ENCODE peak calls at places on chromosomes 6 and 20, in nine cellular contexts. One of them, this sample, is unnamed.

GRCh38 chr20:47854687-47855212 is 69.5 kb upstream of the SULF2 start:
- DNase-seq in transverse colon: peak; percentile 25
- DNase-seq in A549: peak; percentile 65
- DNase-seq in sigmoid colon: no peak
- DNase-seq in H1: peak; percentile 41
- DNase-seq in SK-N-SH: peak; percentile 58
- DNase-seq in stomach: no peak
- DNase-seq in ovary: no peak
- DNase-seq in GM12878: no peak
- DNase-seq in this sample: no peak

GRCh38 chr6:6332873-6333272 is 12.4 kb upstream of the F13A1 start:
- DNase-seq in transverse colon: no peak
- DNase-seq in A549: no peak
- DNase-seq in sigmoid colon: no peak
- DNase-seq in H1: no peak
- DNase-seq in SK-N-SH: no peak
- DNase-seq in stomach: no peak
- DNase-seq in ovary: no peak
- DNase-seq in GM12878: peak; percentile 76
- DNase-seq in this sample: no peak

GRCh38 chr6:108920751-108921150 is 72.5 kb downstream of the ARMC2 start:
- DNase-seq in transverse colon: no peak
- DNase-seq in A549: no peak
- DNase-seq in sigmoid colon: no peak
- DNase-seq in H1: peak; percentile 65
- DNase-seq in SK-N-SH: no peak
- DNase-seq in stomach: no peak
- DNase-seq in ovary: no peak
- DNase-seq in GM12878: no peak
- DNase-seq in this sample: no peak

GRCh38 chr6:145278163-145278807 is 457.0 kb downstream of the EPM2A start:
- DNase-seq in transverse colon: no peak
- DNase-seq in A549: peak; percentile 2
- DNase-seq in sigmoid colon: no peak
- DNase-seq in H1: no peak
- DNase-seq in SK-N-SH: no peak
- DNase-seq in stomach: no peak
- DNase-seq in ovary: no peak
- DNase-seq in GM12878: no peak
- DNase-seq in this sample: no peak

GRCh38 chr6:38483526-38483925 is 156.2 kb downstream of the BTBD9 start:
- DNase-seq in transverse colon: no peak
- DNase-seq in A549: no peak
- DNase-seq in sigmoid colon: no peak
- DNase-seq in H1: no peak
- DNase-seq in SK-N-SH: no peak
- DNase-seq in stomach: no peak
- DNase-seq in ovary: no peak
- DNase-seq in GM12878: peak; percentile 57
- DNase-seq in this sample: no peak

GRCh38 chr6:143068001-143068400 is 7.3 kb downstream of the AIG1 start:
- DNase-seq in transverse colon: no peak
- DNase-seq in A549: no peak
- DNase-seq in sigmoid colon: no peak
- DNase-seq in H1: no peak
- DNase-seq in SK-N-SH: no peak
- DNase-seq in stomach: no peak
- DNase-seq in ovary: no peak
- DNase-seq in GM12878: no peak
- DNase-seq in this sample: no peak

GRCh38 chr6:25490018-25490865 is 161.8 kb upstream of the SCGN start:
- DNase-seq in transverse colon: peak; percentile 82
- DNase-seq in A549: peak; percentile 74
- DNase-seq in sigmoid colon: peak; percentile 80
- DNase-seq in H1: peak; percentile 66
- DNase-seq in SK-N-SH: peak; percentile 48
- DNase-seq in stomach: peak; percentile 83
- DNase-seq in ovary: peak; percentile 78
- DNase-seq in GM12878: peak; percentile 42
- DNase-seq in this sample: peak; percentile 81

GRCh38 chr6:130027948-130028347 is 9.6 kb downstream of the L3MBTL3 start:
- DNase-seq in transverse colon: no peak
- DNase-seq in A549: no peak
- DNase-seq in sigmoid colon: no peak
- DNase-seq in H1: no peak
- DNase-seq in SK-N-SH: no peak
- DNase-seq in stomach: no peak
- DNase-seq in ovary: no peak
- DNase-seq in GM12878: no peak
- DNase-seq in this sample: no peak

GRCh38 chr6:20008081-20008480 is 170.9 kb downstream of the ID4 start:
- DNase-seq in transverse colon: no peak
- DNase-seq in A549: no peak
- DNase-seq in sigmoid colon: no peak
- DNase-seq in H1: no peak
- DNase-seq in SK-N-SH: no peak
- DNase-seq in stomach: no peak
- DNase-seq in ovary: no peak
- DNase-seq in GM12878: no peak
- DNase-seq in this sample: no peak

GRCh38 chr6:43493833-43494232 is 16.3 kb downstream of the LRRC73 start:
- DNase-seq in transverse colon: no peak
- DNase-seq in A549: no peak
- DNase-seq in sigmoid colon: no peak
- DNase-seq in H1: no peak
- DNase-seq in SK-N-SH: no peak
- DNase-seq in stomach: no peak
- DNase-seq in ovary: no peak
- DNase-seq in GM12878: no peak
- DNase-seq in this sample: no peak

GRCh38 chr6:43491750-43492661 is 14.6 kb downstream of the TJAP1 start:
- DNase-seq in transverse colon: peak; percentile 71
- DNase-seq in A549: no peak
- DNase-seq in sigmoid colon: peak; percentile 88
- DNase-seq in H1: no peak
- DNase-seq in SK-N-SH: peak; percentile 52
- DNase-seq in stomach: peak; percentile 76
- DNase-seq in ovary: peak; percentile 81
- DNase-seq in GM12878: no peak
- DNase-seq in this sample: no peak

GRCh38 chr6:43494321-43494720 is 15.8 kb downstream of the LRRC73 start:
- DNase-seq in transverse colon: no peak
- DNase-seq in A549: no peak
- DNase-seq in sigmoid colon: no peak
- DNase-seq in H1: no peak
- DNase-seq in SK-N-SH: no peak
- DNase-seq in stomach: no peak
- DNase-seq in ovary: no peak
- DNase-seq in GM12878: no peak
- DNase-seq in this sample: no peak

GRCh38 chr6:43493230-43493629 is 15.9 kb downstream of the TJAP1 start:
- DNase-seq in transverse colon: no peak
- DNase-seq in A549: no peak
- DNase-seq in sigmoid colon: no peak
- DNase-seq in H1: no peak
- DNase-seq in SK-N-SH: no peak
- DNase-seq in stomach: no peak
- DNase-seq in ovary: no peak
- DNase-seq in GM12878: no peak
- DNase-seq in this sample: no peak

DNA sequence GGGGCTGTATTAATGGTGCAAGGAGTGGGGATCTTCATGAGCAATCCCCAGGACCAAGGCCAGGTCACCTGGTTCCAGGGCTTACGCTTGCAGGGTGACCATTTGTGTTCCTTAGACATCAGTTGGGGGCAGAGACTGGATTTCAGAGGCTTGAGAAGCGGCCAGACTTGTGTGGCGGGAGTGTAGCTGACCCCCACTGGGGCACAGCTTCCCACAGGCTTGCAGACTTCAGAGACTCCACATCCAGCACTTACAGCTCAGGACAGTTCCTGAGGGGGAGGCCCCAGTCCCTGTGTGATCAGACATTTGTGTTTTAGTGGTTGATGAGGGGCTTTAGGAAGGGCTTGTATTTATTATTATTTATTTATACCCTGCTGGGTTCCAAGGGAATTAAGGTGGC is 15.3 kb downstream of the TJAP1 start:
- DNase-seq in transverse colon: no peak
- DNase-seq in A549: no peak
- DNase-seq in sigmoid colon: no peak
- DNase-seq in H1: no peak
- DNase-seq in SK-N-SH: no peak
- DNase-seq in stomach: no peak
- DNase-seq in ovary: no peak
- DNase-seq in GM12878: no peak
- DNase-seq in this sample: no peak
- TF ChIP-seq EP300 in transverse colon: no peak
- TF ChIP-seq EP300 in A549: no peak
- TF ChIP-seq EP300 in sigmoid colon: no peak
- TF ChIP-seq EP300 in H1: no peak
- TF ChIP-seq EP300 in SK-N-SH: no peak
- TF ChIP-seq EP300 in stomach: no peak
- TF ChIP-seq EP300 in ovary: no peak
- TF ChIP-seq EP300 in GM12878: no peak
- TF ChIP-seq EP300 in this sample: no peak

GRCh38 chr6:67956352-67956751 is 678.7 kb upstream of the ADGRB3 start:
- DNase-seq in transverse colon: no peak
- DNase-seq in A549: no peak
- DNase-seq in sigmoid colon: no peak
- DNase-seq in H1: no peak
- DNase-seq in SK-N-SH: no peak
- DNase-seq in stomach: no peak
- DNase-seq in ovary: no peak
- DNase-seq in GM12878: no peak
- DNase-seq in this sample: no peak

GRCh38 chr6:67952948-67953347 is 682.1 kb upstream of the ADGRB3 start:
- DNase-seq in transverse colon: no peak
- DNase-seq in A549: no peak
- DNase-seq in sigmoid colon: no peak
- DNase-seq in H1: no peak
- DNase-seq in SK-N-SH: no peak
- DNase-seq in stomach: no peak
- DNase-seq in ovary: no peak
- DNase-seq in GM12878: no peak
- DNase-seq in this sample: no peak

DNA sequence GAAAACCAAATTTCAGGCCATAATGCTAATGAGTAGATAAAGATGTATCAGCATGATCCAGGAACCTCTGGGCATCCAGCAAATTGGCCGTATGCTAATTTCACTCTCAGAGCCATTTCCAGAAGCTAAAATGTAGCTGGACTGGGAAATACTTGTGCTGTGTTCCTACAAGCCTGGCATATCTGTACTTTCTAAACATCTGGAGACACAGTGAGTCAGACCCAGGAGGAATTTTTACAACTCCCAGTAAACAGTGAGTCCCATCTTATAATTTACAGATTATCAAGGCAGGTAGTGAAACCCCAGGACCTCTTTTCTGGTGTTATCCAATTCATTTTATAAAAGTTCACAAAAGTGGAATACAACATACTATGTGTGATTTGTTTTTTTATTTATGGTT is 683.0 kb upstream of the ADGRB3 start:
- DNase-seq in transverse colon: no peak
- DNase-seq in A549: no peak
- DNase-seq in sigmoid colon: no peak
- DNase-seq in H1: no peak
- DNase-seq in SK-N-SH: no peak
- DNase-seq in stomach: no peak
- DNase-seq in ovary: no peak
- DNase-seq in GM12878: no peak
- DNase-seq in this sample: no peak
- TF ChIP-seq EP300 in transverse colon: no peak
- TF ChIP-seq EP300 in A549: no peak
- TF ChIP-seq EP300 in sigmoid colon: no peak
- TF ChIP-seq EP300 in H1: no peak
- TF ChIP-seq EP300 in SK-N-SH: no peak
- TF ChIP-seq EP300 in stomach: no peak
- TF ChIP-seq EP300 in ovary: no peak
- TF ChIP-seq EP300 in GM12878: no peak
- TF ChIP-seq EP300 in this sample: no peak

DNA sequence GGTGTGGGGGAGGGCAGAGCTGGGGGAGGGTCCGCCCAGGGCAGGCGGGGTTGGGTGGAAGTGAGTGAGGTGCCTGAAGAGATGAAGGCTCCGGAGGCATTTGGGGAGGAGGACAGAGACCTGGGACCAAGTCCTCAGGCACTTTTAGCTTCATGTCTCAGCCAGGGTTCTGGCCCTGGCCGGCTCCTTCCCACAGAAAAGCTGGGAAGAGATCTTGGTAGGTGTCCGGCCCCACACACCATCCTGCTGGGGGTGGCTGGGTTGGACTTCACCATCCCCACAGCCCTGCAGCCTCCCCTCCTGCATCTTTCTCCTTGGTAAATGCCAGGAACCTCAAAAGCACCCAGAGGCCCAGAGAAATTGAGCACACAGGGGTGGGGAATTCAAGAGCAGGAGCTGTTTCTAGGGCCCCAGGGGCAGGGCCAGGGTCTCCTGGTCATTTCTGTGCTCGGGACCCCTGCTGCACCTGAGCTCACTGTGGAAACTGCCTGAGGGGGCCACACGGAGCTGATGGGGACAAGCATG is 93.7 kb upstream of the BHLHE23 start:
- DNase-seq in transverse colon: peak; percentile 5
- DNase-seq in A549: no peak
- DNase-seq in sigmoid colon: peak; percentile 51
- DNase-seq in H1: no peak
- DNase-seq in SK-N-SH: no peak
- DNase-seq in stomach: no peak
- DNase-seq in ovary: peak; percentile 3
- DNase-seq in GM12878: no peak
- DNase-seq in this sample: peak; percentile 30
- TF ChIP-seq EP300 in transverse colon: no peak
- TF ChIP-seq EP300 in A549: no peak
- TF ChIP-seq EP300 in sigmoid colon: no peak
- TF ChIP-seq EP300 in H1: no peak
- TF ChIP-seq EP300 in SK-N-SH: no peak
- TF ChIP-seq EP300 in stomach: no peak
- TF ChIP-seq EP300 in ovary: no peak
- TF ChIP-seq EP300 in GM12878: no peak
- TF ChIP-seq EP300 in this sample: no peak

DNA sequence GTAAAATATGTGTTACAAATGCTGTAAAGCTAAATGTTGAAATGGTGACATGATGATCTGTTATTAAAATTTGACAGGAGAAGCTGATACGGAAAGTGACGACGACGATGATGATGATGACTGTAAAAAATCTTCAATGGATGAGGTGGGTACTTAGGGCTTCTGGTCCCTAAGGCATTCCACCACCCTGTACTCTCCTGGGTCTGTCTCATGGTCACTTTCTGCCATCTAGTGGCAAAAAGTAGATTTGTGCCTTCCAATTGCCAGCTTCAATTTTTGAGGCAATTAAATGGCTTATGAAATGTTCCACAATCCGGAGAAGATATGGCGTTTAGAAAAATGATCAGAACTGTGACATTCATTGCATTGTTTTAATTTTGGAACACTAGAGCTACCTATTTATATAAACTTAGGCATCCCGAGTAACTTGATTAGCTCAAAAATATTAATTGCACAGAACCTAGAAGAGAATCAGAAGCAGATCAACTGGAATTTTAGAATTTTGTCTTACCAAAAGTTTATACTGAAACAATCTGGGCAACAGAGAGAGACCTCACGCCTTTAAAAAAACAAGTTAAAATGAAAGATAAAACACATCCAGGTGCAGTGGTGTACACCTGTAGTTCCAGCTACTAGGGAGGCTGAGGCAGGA is 346.5 kb upstream of the PLCB4 start:
- DNase-seq in transverse colon: peak; percentile 10
- DNase-seq in A549: peak; percentile 80
- DNase-seq in sigmoid colon: no peak
- DNase-seq in H1: no peak
- DNase-seq in SK-N-SH: peak; percentile 52
- DNase-seq in stomach: no peak
- DNase-seq in ovary: peak; percentile 18
- DNase-seq in GM12878: peak; percentile 30
- DNase-seq in this sample: no peak
- TF ChIP-seq EP300 in transverse colon: no peak
- TF ChIP-seq EP300 in A549: no peak
- TF ChIP-seq EP300 in sigmoid colon: no peak
- TF ChIP-seq EP300 in H1: no peak
- TF ChIP-seq EP300 in SK-N-SH: no peak
- TF ChIP-seq EP300 in stomach: no peak
- TF ChIP-seq EP300 in ovary: no peak
- TF ChIP-seq EP300 in GM12878: no peak
- TF ChIP-seq EP300 in this sample: no peak

This sample was measured in suprapubic skin.